ENCODE peak calls at places on chromosomes 5 and 9, in seven cellular contexts. Q, B, X, G, H, T and U are unnamed samples.
A peak's percentile ranks its signal among the peaks of the same experiment; 100 is the strongest.

GRCh38 chr5:176189857-176190256 is 48.4 kb upstream of the SIMC1 start:
- DNase-seq in Q (no peak), X (no peak), T (no peak), B (no peak), G (no peak), H (no peak), U (no peak)

GRCh38 chr9:114112778-114113585 is 13.9 kb upstream of the KIF12 start:
- DNase-seq in B (no peak), G (peak; percentile 88), Q (peak; percentile 72), X (no peak), T (no peak), H (no peak), U (peak; percentile 78)

GRCh38 chr9:120877276-120878034 is 467 bp upstream of the PHF19 start:
- DNase-seq in Q (peak; percentile 50), B (peak; percentile 83), X (peak; percentile 56), H (peak; percentile 69), T (no peak), G (peak; percentile 50), U (peak; percentile 77)

GRCh38 chr9:115058175-115058574 is 59.8 kb downstream of the TNC start:
- DNase-seq in T (no peak), H (no peak), B (no peak), X (no peak), Q (no peak), G (no peak), U (no peak)

GRCh38 chr9:115883467-115884329 is 269.9 kb upstream of the PAPPA start:
- DNase-seq in B (peak; percentile 75), G (peak; percentile 3), Q (peak; percentile 24), X (no peak), T (no peak), H (no peak), U (peak; percentile 67)

GRCh38 chr5:146732966-146733365 is 145.6 kb downstream of the PPP2R2B start:
- DNase-seq in H (no peak), Q (no peak), X (no peak), G (no peak), T (no peak), B (no peak), U (no peak)

GRCh38 chr5:80238778-80239679 is 16.8 kb downstream of the SERINC5 start:
- DNase-seq in G (peak; percentile 77), T (no peak), B (peak; percentile 45), H (peak; percentile 55), Q (peak; percentile 48), X (no peak), U (no peak)

GRCh38 chr5:144510845-144511580 is 340.3 kb downstream of the KCTD16 start:
- DNase-seq in B (no peak), X (no peak), T (no peak), H (no peak), G (no peak), Q (no peak), U (no peak)

GRCh38 chr9:137318976-137319375 is 16.9 kb upstream of the NRARP start:
- DNase-seq in T (no peak), G (peak; percentile 32), X (no peak), H (no peak), Q (no peak), B (no peak), U (peak; percentile 20)

GRCh38 chr5:10632110-10632903 is 68.4 kb downstream of the ANKRD33B start:
- DNase-seq in T (no peak), H (no peak), G (no peak), Q (no peak), X (peak; percentile 86), B (no peak), U (no peak)

GRCh38 chr5:72302171-72302570 is 17.9 kb downstream of the MRPS27 start:
- DNase-seq in T (no peak), B (no peak), H (no peak), X (no peak), G (no peak), Q (no peak), U (no peak)

GRCh38 chr9:136352682-136353081 is 10.9 kb downstream of the DNLZ start:
- DNase-seq in G (peak; percentile 87), B (no peak), X (no peak), H (no peak), Q (no peak), T (no peak), U (no peak)

GRCh38 chr5:93635991-93636390 is 53.0 kb downstream of the NR2F1 start:
- DNase-seq in Q (no peak), B (no peak), G (no peak), T (no peak), H (no peak), X (no peak), U (no peak)

GRCh38 chr5:172453206-172453985 is 929 bp downstream of the SH3PXD2B start:
- DNase-seq in X (no peak), B (no peak), G (no peak), H (no peak), Q (no peak), T (no peak), U (peak; percentile 89)

GRCh38 chr5:109838157-109838556 is 148.4 kb downstream of the MAN2A1 start:
- DNase-seq in Q (no peak), G (no peak), X (no peak), B (no peak), H (no peak), T (no peak), U (no peak)

GRCh38 chr9:138022756-138023393 is 145.3 kb downstream of the CACNA1B start:
- DNase-seq in B (no peak), T (no peak), Q (no peak), X (no peak), G (peak; percentile 29), H (no peak), U (peak; percentile 29)

GRCh38 chr9:28688172-28688571 is 1114.9 kb upstream of the C9orf72 start:
- DNase-seq in X (no peak), Q (no peak), B (no peak), H (no peak), G (no peak), T (no peak), U (no peak)

GRCh38 chr9:3497406-3497805 is 28.4 kb downstream of the RFX3 start:
- DNase-seq in X (no peak), B (no peak), H (no peak), Q (no peak), G (no peak), T (no peak), U (no peak)

GRCh38 chr5:43773032-43773830 is 170.3 kb downstream of the NNT start:
- DNase-seq in H (no peak), X (no peak), Q (no peak), T (no peak), G (no peak), B (no peak), U (no peak)

GRCh38 chr9:3043369-3043768 is 199.5 kb upstream of the PUM3 start:
- DNase-seq in G (no peak), X (no peak), H (no peak), T (no peak), Q (no peak), B (no peak), U (no peak)

GRCh38 chr5:106658150-106658549 is 1012.6 kb downstream of the EFNA5 start:
- DNase-seq in Q (no peak), T (no peak), H (no peak), G (no peak), X (no peak), B (peak; percentile 31), U (no peak)